ENCODE peak calls at places on chromosome 2, in ten cellular contexts. H, N, C, G, P, Q, O, J, V and M are unnamed samples.

GRCh38 chr2:58182527-58182926 is 58.6 kb downstream of the FANCL start:
- DNase-seq in V (peak; percentile 12), H (peak; percentile 61), N (no peak), Q (no peak), J (no peak), P (peak; percentile 47), O (no peak), C (no peak), G (no peak), M (no peak)

GRCh38 chr2:95043300-95043786 is 17.8 kb downstream of the MAL start:
- DNase-seq in V (no peak), H (peak; percentile 80), O (peak; percentile 42), P (peak; percentile 90), C (peak; percentile 19), N (no peak), Q (peak; percentile 92), G (no peak), J (peak; percentile 89), M (peak; percentile 83)

GRCh38 chr2:122412360-122412759 is 656.9 kb downstream of the TSN start:
- DNase-seq in H (no peak), V (no peak), O (no peak), J (no peak), C (no peak), N (no peak), P (no peak), G (no peak), Q (no peak), M (no peak)

GRCh38 chr2:164479460-164479859 is 141.8 kb downstream of the GRB14 start:
- DNase-seq in O (peak; percentile 30), H (peak; percentile 60), G (peak; percentile 30), V (peak; percentile 64), Q (no peak), P (peak; percentile 22), J (peak; percentile 19), C (no peak), N (peak; percentile 75), M (no peak)

GRCh38 chr2:177753682-177754475 is 318.7 kb downstream of the PDE11A start:
- DNase-seq in J (peak; percentile 84), P (peak; percentile 82), V (peak; percentile 84), C (peak; percentile 75), Q (peak; percentile 67), G (peak; percentile 8), H (peak; percentile 71), N (peak; percentile 43), O (peak; percentile 69), M (peak; percentile 41)

GRCh38 chr2:40844353-40845277 is 392.7 kb upstream of the SLC8A1 start:
- DNase-seq in J (no peak), G (no peak), H (peak; percentile 29), C (no peak), P (no peak), Q (no peak), V (peak; percentile 40), O (peak; percentile 49), N (peak; percentile 57), M (no peak)

GRCh38 chr2:203038586-203038985 is 23.9 kb downstream of the NBEAL1 start:
- DNase-seq in G (no peak), Q (no peak), N (no peak), V (no peak), J (no peak), O (no peak), H (no peak), C (no peak), P (no peak), M (no peak)

GRCh38 chr2:130319536-130319935 is 23.2 kb upstream of the IMP4 start:
- DNase-seq in P (no peak), O (no peak), V (no peak), Q (no peak), H (peak; percentile 12), G (no peak), N (no peak), J (no peak), C (no peak), M (no peak)

GRCh38 chr2:133421516-133422324 is 146.5 kb downstream of the NCKAP5 start:
- DNase-seq in N (peak; percentile 51), H (no peak), C (no peak), P (peak; percentile 66), G (no peak), O (no peak), V (peak; percentile 59), Q (peak; percentile 15), J (peak; percentile 35), M (peak; percentile 24)

GRCh38 chr2:172931256-172931894 is 144.3 kb upstream of the MAP3K20 start:
- DNase-seq in G (no peak), P (peak; percentile 75), O (no peak), Q (no peak), H (peak; percentile 49), C (no peak), N (peak; percentile 54), V (peak; percentile 38), J (peak; percentile 41), M (no peak)

GRCh38 chr2:46184794-46185583 is 112.2 kb upstream of the EPAS1 start:
- DNase-seq in H (no peak), C (no peak), G (no peak), N (no peak), P (no peak), V (peak; percentile 35), O (peak; percentile 46), Q (no peak), J (no peak), M (no peak)

GRCh38 chr2:120461092-120461491 is 115.2 kb downstream of the INHBB start:
- DNase-seq in C (no peak), V (no peak), G (no peak), P (no peak), O (no peak), J (no peak), N (no peak), H (no peak), Q (no peak), M (no peak)

GRCh38 chr2:189149981-189150380 is 29.6 kb downstream of the COL5A2 start:
- DNase-seq in O (no peak), H (peak; percentile 62), J (no peak), N (no peak), C (peak; percentile 75), V (peak; percentile 54), Q (no peak), P (peak; percentile 65), G (no peak), M (no peak)

GRCh38 chr2:207167129-207167923 is 1.6 kb upstream of the KLF7 start:
- DNase-seq in H (peak; percentile 84), J (no peak), Q (no peak), G (no peak), V (no peak), C (peak; percentile 34), N (no peak), P (peak; percentile 72), O (no peak), M (no peak)

GRCh38 chr2:173524257-173524951 is 169.7 kb downstream of the CDCA7 start:
- DNase-seq in H (no peak), J (no peak), O (no peak), Q (no peak), C (no peak), P (no peak), N (no peak), G (no peak), V (no peak), M (no peak)

GRCh38 chr2:219525533-219526232 is 11.4 kb downstream of the ASIC4 start:
- DNase-seq in H (no peak), O (no peak), Q (no peak), V (no peak), J (no peak), C (no peak), P (no peak), G (no peak), N (peak; percentile 91), M (no peak)

GRCh38 chr2:227616631-227617030 is 667 bp upstream of the SCYGR4 start:
- DNase-seq in Q (no peak), H (no peak), G (no peak), O (no peak), P (no peak), V (no peak), C (no peak), N (no peak), J (no peak), M (no peak)

GRCh38 chr2:75003773-75004172 is 45.3 kb downstream of the POLE4 start:
- DNase-seq in P (peak; percentile 18), N (no peak), Q (no peak), O (no peak), V (no peak), C (no peak), G (no peak), H (no peak), J (no peak), M (no peak)

GRCh38 chr2:28729698-28730097 is 21.9 kb upstream of the PPP1CB start:
- DNase-seq in H (peak; percentile 67), N (no peak), G (no peak), J (no peak), O (no peak), Q (no peak), V (no peak), P (peak; percentile 65), C (peak; percentile 46), M (no peak)

GRCh38 chr2:44247924-44248323 is 27.4 kb upstream of the SLC3A1 start:
- DNase-seq in J (no peak), O (peak; percentile 67), V (peak; percentile 65), C (no peak), N (peak; percentile 52), P (no peak), Q (no peak), H (no peak), G (no peak), M (no peak)
- TF ChIP-seq CTCF in J (no peak), O (peak; percentile 67), V (peak; percentile 36), C (no peak), N (peak; percentile 40), P (no peak), Q (no peak), H (no peak), G (no peak), M (peak; percentile 12)

GRCh38 chr2:230814616-230815015 is 50.1 kb upstream of the ITM2C start:
- DNase-seq in P (peak; percentile 47), V (peak; percentile 33), G (no peak), Q (no peak), O (no peak), H (peak; percentile 53), N (peak; percentile 22), J (no peak), C (no peak), M (peak; percentile 15)
- TF ChIP-seq CTCF in P (peak; percentile 54), V (peak; percentile 46), G (peak; percentile 50), Q (peak; percentile 29), O (peak; percentile 58), H (peak; percentile 63), N (peak; percentile 53), J (peak; percentile 43), C (peak; percentile 60), M (peak; percentile 70)

GRCh38 chr2:55620123-55620779 is 2.8 kb upstream of the PPP4R3B start:
- DNase-seq in G (no peak), N (peak; percentile 44), Q (no peak), J (no peak), H (peak; percentile 20), O (peak; percentile 48), C (no peak), V (peak; percentile 62), P (peak; percentile 14), M (no peak)
- TF ChIP-seq CTCF in G (peak; percentile 49), N (peak; percentile 43), Q (peak; percentile 42), J (peak; percentile 41), H (peak; percentile 58), O (peak; percentile 65), C (peak; percentile 38), V (peak; percentile 41), P (peak; percentile 32), M (peak; percentile 46)

DNA sequence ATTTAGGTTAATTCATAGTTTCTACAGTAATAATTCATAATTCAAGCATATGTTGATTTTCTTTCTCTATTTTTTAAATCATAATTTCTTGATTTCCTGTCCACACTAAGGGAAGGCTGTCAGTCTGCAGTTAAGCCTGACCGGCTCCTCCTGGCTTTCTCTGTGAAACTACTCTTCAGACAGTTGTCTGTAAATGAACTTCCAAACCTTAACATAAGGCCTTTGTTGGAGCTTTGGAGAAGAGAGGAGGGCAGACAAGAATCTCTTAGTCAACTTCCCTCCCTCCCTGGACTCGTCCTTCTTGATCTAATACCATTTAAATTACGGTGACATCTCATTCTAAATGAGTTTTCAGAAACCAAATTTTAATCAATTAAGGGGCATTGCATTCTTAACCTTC is 404.1 kb upstream of the ST6GAL2 start:
- DNase-seq in H (no peak), O (no peak), J (no peak), P (no peak), V (no peak), N (no peak), Q (no peak), C (no peak), G (no peak), M (no peak)
- TF ChIP-seq CTCF in H (no peak), O (no peak), J (no peak), P (no peak), V (no peak), N (no peak), Q (no peak), C (no peak), G (no peak), M (no peak)